ENCODE peak calls at places on chromosomes 7 and 10, in six cellular contexts. W is astrocyte of the hippocampus; R is ELR; J is naive thymus-derived CD8-positive, alpha-beta T cell; B is activated CD8-positive, alpha-beta memory T cell treated with anti-CD3 and anti-CD28 coated beads for 48 hours; V is HTR-8/SVneo. A is an unnamed sample.

GRCh38 chr7:112308974-112309373 is 102.5 kb downstream of the ZNF277 start:
- DNase-seq in J (no peak), W (no peak), V (no peak), R (no peak), B (no peak), A (no peak)

GRCh38 chr10:115844592-115844991 is 428.4 kb downstream of the GFRA1 start:
- DNase-seq in J (no peak), V (no peak), B (no peak), R (no peak), W (no peak), A (no peak)

GRCh38 chr10:68471586-68472408 is at the start of gene DNA2:
- DNase-seq in R (peak), J (peak), V (peak), W (peak), B (peak), A (peak)

GRCh38 chr7:44750424-44750823 is 1.8 kb downstream of the ZMIZ2 start:
- DNase-seq in J (no peak), V (no peak), B (no peak), R (no peak), W (no peak), A (no peak)

GRCh38 chr7:81484266-81484665 is 285.6 kb downstream of the HGF start:
- DNase-seq in V (no peak), W (peak), R (peak), B (no peak), J (no peak), A (no peak)

GRCh38 chr7:90593205-90593604 is 2.9 kb upstream of the CDK14 start:
- DNase-seq in W (no peak), J (no peak), V (no peak), R (no peak), B (no peak), A (no peak)

GRCh38 chr7:24786941-24787340 is 29.7 kb upstream of the GSDME start:
- DNase-seq in J (no peak), V (peak), R (peak), W (peak), B (no peak), A (peak)

GRCh38 chr7:155189600-155189989 is 108.1 kb upstream of the INSIG1 start:
- DNase-seq in R (peak), B (no peak), W (no peak), V (no peak), J (no peak), A (no peak)

GRCh38 chr7:141575654-141576448 is 24.6 kb downstream of the AGK start:
- DNase-seq in B (no peak), W (no peak), J (no peak), V (no peak), R (no peak), A (no peak)

GRCh38 chr10:110446954-110447608 is 50.6 kb upstream of the DUSP5 start:
- DNase-seq in R (peak), V (peak), B (no peak), J (no peak), W (peak), A (no peak)

GRCh38 chr10:62413048-62413447 is 38.9 kb downstream of the ZNF365 start:
- DNase-seq in W (no peak), R (no peak), J (no peak), B (no peak), V (no peak), A (no peak)

GRCh38 chr10:109934958-109935793 is 11.9 kb upstream of the XPNPEP1 start:
- DNase-seq in J (no peak), B (no peak), V (no peak), W (peak), R (no peak), A (no peak)

GRCh38 chr7:100132697-100133137 is 6.0 kb downstream of the MBLAC1 start:
- DNase-seq in B (no peak), V (peak), W (peak), R (peak), J (peak), A (peak)

GRCh38 chr10:95214369-95214768 is 20.3 kb downstream of the ACSM6 start:
- DNase-seq in W (peak), V (no peak), J (no peak), B (no peak), R (peak), A (no peak)

GRCh38 chr7:155380221-155380861 is 77.6 kb upstream of the EN2 start:
- DNase-seq in V (peak), R (peak), J (peak), B (peak), W (peak), A (no peak)

GRCh38 chr10:3109633-3110032 is 42.3 kb downstream of the PFKP start:
- DNase-seq in W (no peak), V (no peak), B (no peak), R (no peak), J (no peak), A (no peak)

GRCh38 chr7:143467724-143468123 is 9.9 kb upstream of the TAS2R41 start:
- DNase-seq in V (no peak), J (no peak), B (no peak), R (no peak), W (no peak), A (no peak)

GRCh38 chr10:35355971-35356724 is 19.8 kb downstream of the CCNY start:
- DNase-seq in R (no peak), J (no peak), W (no peak), B (no peak), V (no peak), A (no peak)

GRCh38 chr7:139753693-139754111 is 24.1 kb downstream of the HIPK2 start:
- DNase-seq in W (no peak), J (no peak), V (no peak), R (no peak), B (no peak), A (no peak)

GRCh38 chr7:130143986-130144618 is 61.1 kb downstream of the TMEM209 start:
- DNase-seq in B (no peak), V (no peak), W (peak), J (no peak), R (no peak), A (no peak)

GRCh38 chr10:1573334-1573969 is 163.9 kb downstream of the ADARB2 start:
- DNase-seq in R (no peak), J (no peak), V (no peak), W (no peak), B (no peak), A (no peak)

GRCh38 chr10:23439452-23439919 is 611 bp downstream of the OTUD1 start:
- DNase-seq in R (peak), W (peak), B (peak), V (no peak), J (no peak), A (no peak)

GRCh38 chr10:43044444-43045245 is 32.2 kb upstream of the RET start:
- DNase-seq in R (no peak), W (no peak), B (no peak), J (no peak), V (no peak), A (no peak)

GRCh38 chr10:112804036-112804435 is 146.0 kb upstream of the TCF7L2 start:
- DNase-seq in J (no peak), W (no peak), R (no peak), B (no peak), V (no peak), A (no peak)